ENCODE peak calls at places on chromosomes 4 and X, in ten cellular contexts. G, S, O, H, C, D, B, U, E and L are unnamed samples.

GRCh38 chrX:39381446-39381845 is 580.2 kb downstream of the MID1IP1 start:
- DNase-seq in D (no peak), G (no peak), S (no peak), U (no peak), E (no peak), B (no peak), O (no peak), H (no peak), C (peak; percentile 21), L (no peak)

GRCh38 chr4:46999584-46999983 is 6.2 kb upstream of the GABRA4 start:
- DNase-seq in S (peak; percentile 16), D (no peak), U (no peak), G (no peak), B (no peak), E (no peak), O (no peak), C (no peak), H (no peak), L (no peak)

GRCh38 chr4:184142121-184143000 is 75.3 kb downstream of the ENPP6 start:
- DNase-seq in E (no peak), D (no peak), S (no peak), H (no peak), O (no peak), B (no peak), C (no peak), G (no peak), U (no peak), L (no peak)

GRCh38 chr4:25914670-25915358 is 794 bp downstream of the SMIM20 start:
- DNase-seq in D (no peak), B (no peak), E (no peak), U (no peak), C (no peak), G (no peak), O (no peak), S (no peak), H (no peak), L (no peak)

GRCh38 chr4:92184566-92184965 is 119.2 kb upstream of the GRID2 start:
- DNase-seq in E (no peak), G (no peak), C (no peak), S (no peak), B (no peak), D (no peak), U (no peak), H (no peak), O (no peak), L (no peak)

GRCh38 chr4:110130578-110131358 is 67.6 kb downstream of the ELOVL6 start:
- DNase-seq in G (peak; percentile 16), U (no peak), B (peak; percentile 35), C (no peak), D (no peak), O (no peak), S (peak; percentile 18), E (no peak), H (no peak), L (no peak)

GRCh38 chrX:11890843-11891514 is 132.9 kb downstream of the MSL3 start:
- DNase-seq in D (no peak), U (peak; percentile 14), S (no peak), E (no peak), H (no peak), G (no peak), B (no peak), O (no peak), C (no peak), L (no peak)

GRCh38 chrX:47854474-47854873 is 17.8 kb downstream of the ZNF81 start:
- DNase-seq in C (peak; percentile 32), U (peak; percentile 16), D (peak; percentile 30), S (peak; percentile 24), O (no peak), E (no peak), B (peak; percentile 30), G (peak; percentile 26), H (peak; percentile 34), L (no peak)

GRCh38 chrX:69362889-69363288 is 141.2 kb upstream of the NALF2 start:
- DNase-seq in U (peak; percentile 8), E (no peak), D (peak; percentile 47), C (no peak), G (no peak), H (no peak), B (no peak), O (peak; percentile 47), S (no peak), L (no peak)

GRCh38 chr4:109574931-109575804 is 15.1 kb downstream of the MCUB start:
- DNase-seq in B (no peak), D (no peak), H (no peak), C (no peak), G (no peak), O (no peak), E (no peak), U (no peak), S (no peak), L (no peak)

GRCh38 chr4:129264008-129264657 is 168.2 kb downstream of the C4orf33 start:
- DNase-seq in C (no peak), D (no peak), B (no peak), H (no peak), S (no peak), U (no peak), E (no peak), O (no peak), G (no peak), L (no peak)

GRCh38 chr4:7398104-7398423 is 36.7 kb downstream of the PSAPL1 start:
- DNase-seq in H (no peak), G (peak; percentile 50), O (no peak), C (peak; percentile 85), B (peak; percentile 61), U (peak; percentile 59), E (no peak), S (peak; percentile 9), D (peak; percentile 74), L (no peak)

GRCh38 chrX:96407043-96407442 is 277.6 kb upstream of the DIAPH2 start:
- DNase-seq in O (no peak), S (peak; percentile 38), C (no peak), G (peak; percentile 30), H (no peak), U (no peak), D (peak; percentile 30), B (peak; percentile 86), E (peak; percentile 13), L (no peak)

GRCh38 chrX:50638123-50638522 is 167.5 kb upstream of the DGKK start:
- DNase-seq in S (no peak), O (no peak), B (no peak), C (no peak), G (no peak), D (no peak), H (no peak), U (peak; percentile 48), E (no peak), L (no peak)

GRCh38 chrX:123732679-123733363 is at the start of gene THOC2:
- DNase-seq in U (peak; percentile 90), C (peak; percentile 79), B (peak; percentile 84), O (no peak), S (peak; percentile 87), G (peak; percentile 86), E (peak; percentile 73), D (peak; percentile 90), H (peak; percentile 71), L (peak; percentile 72)
- TF ChIP-seq CTCF in U (peak; percentile 42), C (peak; percentile 37), B (peak; percentile 30), O (peak; percentile 42), S (peak; percentile 54), G (no peak), E (peak; percentile 54), D (no peak), H (peak; percentile 23), L (no peak)

DNA sequence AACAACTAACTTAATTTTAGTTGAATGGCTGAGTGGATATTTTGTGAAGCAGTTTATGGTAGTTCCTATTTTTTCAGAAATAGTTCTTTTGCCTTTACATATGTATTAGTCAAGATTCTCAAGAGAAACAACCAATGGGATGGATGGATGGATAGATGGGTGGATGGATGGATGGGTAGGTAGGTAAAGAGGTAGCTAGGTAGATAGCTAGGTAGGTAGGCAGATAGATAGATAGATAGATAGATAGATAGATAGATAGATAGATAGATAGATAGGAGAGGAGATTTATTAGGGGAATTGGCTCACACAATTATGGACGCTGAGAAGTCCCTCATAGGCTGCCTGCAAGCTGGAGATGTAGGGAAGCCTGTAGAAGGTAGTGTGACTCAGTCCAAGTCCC is 74.0 kb upstream of the NUDT6 start:
- DNase-seq in G (no peak), B (no peak), S (no peak), C (no peak), D (no peak), U (no peak), O (no peak), E (no peak), H (no peak), L (no peak)
- TF ChIP-seq CTCF in G (no peak), B (no peak), S (no peak), C (no peak), D (no peak), U (no peak), O (no peak), E (no peak), H (no peak), L (no peak)

DNA sequence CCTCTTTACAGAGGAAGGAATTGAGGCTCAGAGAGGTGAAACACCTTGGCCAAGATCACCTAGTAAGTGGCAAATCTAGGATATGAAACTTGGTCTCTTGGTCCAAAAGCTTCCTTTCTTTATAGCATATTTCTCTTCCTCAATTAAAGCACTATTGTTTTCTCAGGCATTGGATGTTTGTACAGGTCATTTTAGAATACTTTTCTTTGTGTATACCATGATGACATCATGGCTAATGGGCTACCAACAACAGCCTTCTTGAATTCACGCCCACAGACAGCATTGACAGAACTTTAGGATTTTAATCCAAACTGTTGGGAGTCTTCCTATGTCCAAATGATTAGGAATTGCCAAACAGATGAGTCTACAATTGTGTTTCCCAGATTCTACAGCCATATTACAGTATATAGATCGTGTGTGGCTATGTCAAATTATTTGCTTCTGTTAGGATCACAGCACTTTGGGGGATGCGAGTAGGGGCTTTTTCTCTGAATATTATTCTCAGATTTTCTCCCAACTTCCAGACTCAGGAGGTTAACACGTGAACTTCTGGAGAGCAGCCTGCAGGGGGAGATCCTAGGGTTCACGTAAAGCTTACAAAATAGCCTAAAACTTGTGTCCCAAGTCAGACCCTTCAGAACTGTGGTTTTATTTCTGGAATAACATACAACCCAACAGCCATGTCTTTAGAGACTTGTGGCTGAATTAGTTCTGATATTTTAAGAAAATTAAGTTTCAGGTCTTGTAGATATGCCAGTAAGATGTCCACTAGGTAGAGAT is 191.8 kb downstream of the SHROOM3 start:
- DNase-seq in B (peak; percentile 26), C (no peak), O (no peak), S (peak; percentile 34), U (no peak), D (no peak), H (no peak), G (no peak), E (no peak), L (no peak)
- TF ChIP-seq CTCF in B (peak; percentile 52), C (peak; percentile 50), O (peak; percentile 8), S (peak; percentile 72), U (no peak), D (no peak), H (peak; percentile 69), G (no peak), E (no peak), L (no peak)

DNA sequence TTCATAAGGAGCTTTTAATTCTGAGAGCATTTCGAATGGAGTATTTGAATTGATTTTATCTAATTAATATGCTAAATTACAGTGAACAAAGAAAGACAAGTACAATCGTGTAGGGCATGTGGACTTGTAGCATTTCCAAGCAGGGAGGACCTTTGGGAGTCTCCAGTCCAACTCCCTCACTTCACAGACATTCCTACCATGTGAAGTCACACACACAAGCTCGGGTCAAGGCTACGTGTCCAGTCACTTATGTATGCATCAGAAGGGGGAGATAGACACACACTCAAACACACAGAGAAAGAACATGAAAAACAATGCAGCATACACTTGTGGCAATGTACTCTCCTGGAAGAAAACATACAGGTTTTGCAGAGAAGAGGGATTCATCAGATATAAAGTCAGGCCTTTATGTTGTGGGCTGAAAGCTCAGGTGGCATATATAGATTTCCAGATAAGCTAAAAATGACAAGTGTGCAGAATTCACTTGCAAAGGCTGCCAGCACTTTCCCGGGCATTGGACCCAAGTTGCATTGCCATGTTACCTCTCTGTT is 136.1 kb upstream of the MID1 start:
- DNase-seq in O (no peak), B (peak; percentile 73), G (peak; percentile 38), H (no peak), D (peak; percentile 44), S (peak; percentile 86), C (peak; percentile 61), U (no peak), E (no peak), L (no peak)
- TF ChIP-seq CTCF in O (peak; percentile 4), B (no peak), G (no peak), H (no peak), D (no peak), S (no peak), C (peak; percentile 3), U (no peak), E (no peak), L (no peak)